ENCODE peak calls at places on chromosome 5, in ten cellular contexts. A is AG20443; R is CD4-positive, CD25-positive, alpha-beta regulatory T cell; Y is CD4-positive, alpha-beta memory T cell; T is left cardiac atrium; K is Calu3; Z is C1 segment of cervical spinal cord; E is natural killer cell; D is stimulated activated naive B cell treated with anti-CD40 and anti-IgM and Interleukin-4, amounts not matched to agents 10 μg/mL and 1 μg/mL and 100 μg/mL, for 72 hours; I is HEK293T. V is an unnamed sample.

GRCh38 chr5:53543401-53543800 is 17.0 kb upstream of the NDUFS4 start:
- DNase-seq in A (peak; percentile 32), R (no peak), Y (no peak), T (no peak), K (no peak), Z (no peak), E (no peak), D (no peak), I (no peak), V (peak; percentile 15)

GRCh38 chr5:72790188-72790587 is 26.3 kb upstream of the TNPO1 start:
- DNase-seq in A (peak; percentile 22), R (no peak), Y (no peak), T (no peak), K (no peak), Z (no peak), E (no peak), D (no peak), I (no peak), V (no peak)

GRCh38 chr5:140292212-140293040 is 10.5 kb downstream of the PFDN1 start:
- DNase-seq in A (no peak), R (no peak), Y (no peak), T (no peak), K (no peak), Z (no peak), E (no peak), D (no peak), I (no peak), V (no peak)

GRCh38 chr5:14587143-14587542 is 5.6 kb downstream of the OTULINL start:
- DNase-seq in A (no peak), R (no peak), Y (no peak), T (peak; percentile 34), K (no peak), Z (no peak), E (no peak), D (no peak), I (no peak), V (no peak)

GRCh38 chr5:56670916-56671315 is 144.4 kb upstream of the MAP3K1 start:
- DNase-seq in A (no peak), R (no peak), Y (no peak), T (no peak), K (no peak), Z (no peak), E (no peak), D (no peak), I (no peak), V (no peak)

GRCh38 chr5:171601266-171601881 is 181.9 kb downstream of the FGF18 start:
- DNase-seq in A (no peak), R (no peak), Y (no peak), T (peak; percentile 41), K (no peak), Z (no peak), E (no peak), D (peak; percentile 13), I (no peak), V (no peak)

GRCh38 chr5:66956439-66956838 is 240.2 kb downstream of the CD180 start:
- DNase-seq in A (no peak), R (no peak), Y (no peak), T (no peak), K (no peak), Z (no peak), E (no peak), D (no peak), I (no peak), V (no peak)

GRCh38 chr5:115469904-115470516 is 74.6 kb downstream of the FEM1C start:
- DNase-seq in A (no peak), R (no peak), Y (no peak), T (no peak), K (no peak), Z (no peak), E (no peak), D (no peak), I (no peak), V (no peak)

GRCh38 chr5:151075698-151076331 is 5.0 kb downstream of the TNIP1 start:
- DNase-seq in A (peak; percentile 60), R (no peak), Y (no peak), T (no peak), K (peak; percentile 82), Z (no peak), E (no peak), D (no peak), I (no peak), V (no peak)

GRCh38 chr5:171102877-171103610 is 206.0 kb upstream of the TLX3 start:
- DNase-seq in A (no peak), R (no peak), Y (no peak), T (no peak), K (no peak), Z (no peak), E (no peak), D (no peak), I (no peak), V (peak; percentile 69)

GRCh38 chr5:115461506-115462290 is 82.9 kb downstream of the FEM1C start:
- DNase-seq in A (peak; percentile 64), R (no peak), Y (no peak), T (no peak), K (no peak), Z (no peak), E (no peak), D (no peak), I (no peak), V (no peak)

GRCh38 chr5:62168882-62169281 is 137.1 kb upstream of the KIF2A start:
- DNase-seq in A (no peak), R (no peak), Y (no peak), T (no peak), K (no peak), Z (no peak), E (no peak), D (no peak), I (no peak), V (no peak)

GRCh38 chr5:113663879-113664278 is 150.4 kb downstream of the YTHDC2 start:
- DNase-seq in A (peak; percentile 25), R (no peak), Y (peak; percentile 8), T (peak; percentile 59), K (peak; percentile 37), Z (no peak), E (no peak), D (no peak), I (peak; percentile 45), V (peak; percentile 82)

GRCh38 chr5:138933522-138934290 is 58.6 kb upstream of the LRRTM2 start:
- DNase-seq in A (no peak), R (no peak), Y (no peak), T (no peak), K (no peak), Z (no peak), E (no peak), D (no peak), I (no peak), V (no peak)

GRCh38 chr5:179194941-179195381 is 134.8 kb downstream of the ZNF354C start:
- DNase-seq in A (no peak), R (no peak), Y (no peak), T (peak; percentile 15), K (no peak), Z (no peak), E (no peak), D (no peak), I (no peak), V (no peak)

GRCh38 chr5:150511641-150512367 is 3.9 kb downstream of the NDST1 start:
- DNase-seq in A (peak; percentile 91), R (no peak), Y (no peak), T (peak; percentile 70), K (peak; percentile 80), Z (no peak), E (no peak), D (no peak), I (no peak), V (peak; percentile 62)

GRCh38 chr5:80592105-80592504 is 22.0 kb upstream of the ANKRD34B start:
- DNase-seq in A (no peak), R (no peak), Y (no peak), T (no peak), K (no peak), Z (no peak), E (no peak), D (no peak), I (no peak), V (no peak)

V was measured in GM23338.